ENCODE peak calls at places on chromosomes 3 and 15, in four cellular contexts. J is NB4, D is body of pancreas, P is OCI-LY7. E is an unnamed sample.

GRCh38 chr3:190121061-190121765 is 516 bp upstream of the P3H2 start:
- DNase-seq in J (no peak), D (no peak), P (no peak), E (no peak)

GRCh38 chr3:32118215-32118614 is 11.8 kb downstream of the GPD1L start:
- DNase-seq in J (no peak), D (no peak), P (no peak), E (no peak)

GRCh38 chr15:88904257-88904807 is 8.8 kb downstream of the MFGE8 start:
- DNase-seq in J (no peak), D (no peak), P (no peak), E (no peak)

GRCh38 chr3:190718691-190719090 is 143.8 kb downstream of the GMNC start:
- DNase-seq in J (no peak), D (no peak), P (no peak), E (no peak)

GRCh38 chr3:64889991-64890390 is 202.2 kb upstream of the ADAMTS9 start:
- DNase-seq in J (no peak), D (peak), P (no peak), E (no peak)

GRCh38 chr3:100175637-100176250 is 61.4 kb upstream of the FILIP1L start:
- DNase-seq in J (no peak), D (no peak), P (no peak), E (no peak)

GRCh38 chr3:170397579-170398177 is 21.0 kb upstream of the CLDN11 start:
- DNase-seq in J (no peak), D (no peak), P (no peak), E (no peak)

GRCh38 chr15:78065284-78065872 is 12.1 kb downstream of the TBC1D2B start:
- DNase-seq in J (peak), D (peak), P (no peak), E (no peak)

GRCh38 chr3:35639251-35640185 is at the start of gene ARPP21:
- DNase-seq in J (peak), D (peak), P (peak), E (peak)

GRCh38 chr15:41870689-41871081 is 23.2 kb downstream of the SPTBN5 start:
- DNase-seq in J (no peak), D (no peak), P (no peak), E (no peak)

GRCh38 chr15:52011711-52012144 is 7.3 kb upstream of the MAPK6 start:
- DNase-seq in J (no peak), D (no peak), P (no peak), E (no peak)

GRCh38 chr3:11591401-11592266 is 52.1 kb downstream of the VGLL4 start:
- DNase-seq in J (no peak), D (peak), P (no peak), E (no peak)

GRCh38 chr3:184629555-184630160 is 68.1 kb downstream of the EPHB3 start:
- DNase-seq in J (no peak), D (no peak), P (no peak), E (no peak)

GRCh38 chr15:62732078-62732477 is 310.5 kb upstream of the TPM1 start:
- DNase-seq in J (no peak), D (no peak), P (no peak), E (no peak)

GRCh38 chr15:67174864-67175573 is 79.4 kb downstream of the AAGAB start:
- DNase-seq in J (no peak), D (no peak), P (peak), E (no peak)

GRCh38 chr3:50210510-50211367 is 5.7 kb downstream of the SLC38A3 start:
- DNase-seq in J (no peak), D (peak), P (no peak), E (no peak)

GRCh38 chr15:33021806-33022389 is 172.6 kb downstream of the FMN1 start:
- DNase-seq in J (peak), D (no peak), P (peak), E (no peak)

GRCh38 chr15:57540736-57541135 is 51.0 kb upstream of the MYZAP start:
- DNase-seq in J (no peak), D (no peak), P (no peak), E (no peak)

GRCh38 chr3:105366302-105367062 is at the start of gene ALCAM:
- DNase-seq in J (peak), D (peak), P (peak), E (peak)

DNA sequence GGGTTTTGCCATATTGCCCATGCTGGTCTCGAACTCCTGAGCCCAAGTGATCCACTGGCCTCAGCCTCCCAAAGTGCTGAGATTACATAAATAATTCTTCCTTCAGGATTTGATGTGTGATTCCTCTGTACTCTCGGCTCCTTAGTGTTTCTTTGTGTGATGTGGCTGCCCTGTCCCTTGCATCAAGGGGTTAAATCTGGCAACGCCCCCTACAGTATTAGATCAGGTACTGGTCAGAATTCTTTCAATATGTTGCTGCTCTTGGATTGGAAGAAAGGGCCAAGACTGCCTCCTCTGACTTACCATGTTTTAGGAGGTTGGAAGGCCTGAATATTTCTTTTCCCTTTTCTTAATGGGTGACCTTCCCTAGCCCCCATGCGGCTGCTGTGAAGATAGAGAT is 390.6 kb upstream of the WNT5A start:
- DNase-seq in J (peak), D (no peak), P (peak), E (no peak)
- TF ChIP-seq CTCF in J (no peak), D (no peak), P (peak), E (peak)

DNA sequence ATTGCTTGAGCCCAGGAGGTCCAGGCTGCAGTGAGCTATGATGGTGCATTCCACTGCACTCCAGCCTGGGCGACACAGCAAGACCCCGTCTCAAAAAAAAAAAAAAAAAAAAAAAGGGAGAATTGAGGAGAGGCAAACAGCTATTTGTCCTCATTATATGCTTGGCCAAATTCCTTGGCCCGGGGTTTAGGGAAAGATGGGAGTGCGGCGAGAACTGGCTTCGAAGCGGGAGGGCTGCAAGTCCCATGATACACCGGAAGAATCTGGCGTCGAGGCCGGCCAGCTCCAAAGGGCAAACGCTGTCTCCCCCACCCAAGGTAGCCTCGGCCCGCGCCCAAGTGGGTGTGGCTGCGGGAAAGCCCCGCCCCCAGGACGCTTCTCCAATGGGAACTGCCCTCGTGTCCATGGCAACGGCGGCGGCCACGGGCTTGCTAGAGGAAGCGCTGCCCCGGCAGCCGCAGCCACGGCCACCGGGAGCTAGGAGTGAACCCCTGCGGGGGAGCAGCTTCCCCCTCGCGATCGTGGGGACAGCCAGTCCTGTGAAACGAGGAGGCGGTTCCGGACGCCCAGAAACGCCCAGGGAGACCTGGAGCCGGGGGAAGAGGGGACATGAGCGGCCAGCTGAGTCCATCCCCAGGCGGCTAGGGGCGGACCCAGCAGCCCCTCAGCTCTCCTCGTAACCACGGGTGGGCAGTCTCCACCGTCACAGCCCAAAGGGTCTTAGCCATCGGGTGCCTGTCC is at the start of gene TTLL13:
- DNase-seq in J (peak), D (peak), P (peak), E (peak)
- TF ChIP-seq CTCF in J (no peak), D (no peak), P (no peak), E (no peak)

DNA sequence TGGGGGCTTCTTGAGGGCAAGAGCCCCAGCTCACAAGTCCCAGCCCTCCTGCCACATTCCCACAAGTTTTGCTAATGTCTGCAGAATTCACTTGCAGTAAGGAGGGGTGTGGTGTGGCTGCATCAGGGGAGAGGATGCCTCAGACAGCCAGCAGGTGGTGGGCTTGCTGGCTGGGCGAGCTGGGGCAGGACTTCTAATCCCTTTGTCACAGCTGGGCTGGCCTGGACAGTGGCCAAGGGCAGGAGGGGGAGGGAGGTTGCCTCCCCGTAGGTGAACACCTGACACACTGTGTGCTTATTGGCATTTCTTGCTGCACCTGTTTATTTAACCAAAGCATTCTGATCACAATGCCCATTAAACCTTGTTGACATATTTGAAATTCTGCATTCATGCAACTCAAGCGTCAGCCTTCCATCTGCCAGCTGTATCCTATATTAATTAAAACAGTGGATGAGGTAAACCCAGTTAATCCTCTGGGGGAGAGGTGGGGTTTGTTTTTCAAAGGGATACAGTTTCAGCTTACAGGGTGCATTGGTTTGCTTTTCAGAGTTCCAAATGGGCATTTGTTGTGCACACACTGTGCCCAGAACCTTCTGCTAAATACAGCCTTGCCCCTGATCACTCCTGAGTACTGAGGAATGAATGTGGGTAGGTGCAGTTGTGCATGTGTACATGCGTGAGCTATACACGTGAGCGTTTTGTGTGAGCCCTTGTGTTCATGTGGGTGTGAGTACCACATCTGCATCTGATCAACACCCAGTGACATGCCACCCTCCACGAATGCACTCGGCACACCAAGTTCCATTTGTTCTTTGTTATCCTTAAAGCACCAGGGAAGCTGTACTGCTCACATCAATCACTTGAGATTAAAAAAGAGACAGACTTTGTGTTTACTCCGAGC is 268.7 kb downstream of the XXYLT1 start:
- DNase-seq in J (peak), D (peak), P (peak), E (peak)
- TF ChIP-seq CTCF in J (peak), D (peak), P (peak), E (peak)

GRCh38 chr3:52112056-52112455 is 42.2 kb downstream of the POC1A start:
- DNase-seq in J (no peak), D (no peak), P (no peak), E (no peak)

GRCh38 chr3:52109556-52110380 is 44.5 kb downstream of the POC1A start:
- DNase-seq in J (no peak), D (no peak), P (no peak), E (no peak)

GRCh38 chr3:52110502-52110901 is 43.7 kb downstream of the POC1A start:
- DNase-seq in J (no peak), D (no peak), P (no peak), E (no peak)

GRCh38 chr3:52106951-52107611 is 47.1 kb downstream of the POC1A start:
- DNase-seq in J (no peak), D (no peak), P (no peak), E (no peak)

DNA sequence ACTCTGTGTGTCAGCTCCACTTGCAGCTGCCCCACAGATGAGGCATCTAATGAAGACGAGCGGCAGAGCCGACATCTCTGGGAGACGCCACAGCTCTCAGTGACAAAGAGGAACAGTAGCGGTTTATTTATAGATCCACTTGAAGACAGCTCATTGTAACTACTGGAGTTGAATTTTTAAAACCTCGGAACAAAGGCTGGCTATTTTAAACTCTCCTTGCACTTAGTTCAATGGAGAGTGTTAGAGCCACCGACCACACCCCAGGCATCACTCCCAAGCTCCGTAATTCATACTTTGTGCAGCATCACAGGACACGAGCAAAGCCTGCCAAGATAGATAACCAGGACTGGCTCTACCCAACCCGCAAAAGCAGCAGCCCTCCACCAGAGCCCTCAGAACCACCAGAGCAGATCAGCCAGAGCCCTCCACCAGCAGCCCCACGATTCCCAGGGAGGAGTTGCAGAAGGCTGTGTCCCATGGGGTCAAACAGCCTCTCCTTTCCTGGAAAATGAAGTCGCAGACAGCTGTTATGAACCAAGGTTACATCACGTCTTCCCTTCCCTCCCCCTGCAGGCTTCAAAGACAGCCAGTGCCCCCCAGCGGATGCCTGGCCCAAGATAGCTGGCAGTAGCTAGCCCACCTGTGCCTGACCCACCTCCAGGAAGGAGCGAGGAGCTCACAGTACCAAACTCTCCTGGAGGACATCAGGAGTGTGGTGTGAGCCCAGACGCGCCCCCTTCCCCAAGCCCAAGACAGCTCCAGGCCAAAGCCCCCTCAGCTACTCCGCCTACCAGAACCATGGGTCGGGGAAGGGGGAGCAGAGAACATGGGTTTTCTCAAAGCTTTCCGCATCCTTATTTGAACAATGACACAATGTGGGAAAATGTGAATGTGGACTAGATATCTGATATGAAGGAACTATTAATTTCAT is 45.7 kb downstream of the POC1A start:
- DNase-seq in J (no peak), D (no peak), P (no peak), E (no peak)
- TF ChIP-seq CTCF in J (no peak), D (no peak), P (no peak), E (no peak)

DNA sequence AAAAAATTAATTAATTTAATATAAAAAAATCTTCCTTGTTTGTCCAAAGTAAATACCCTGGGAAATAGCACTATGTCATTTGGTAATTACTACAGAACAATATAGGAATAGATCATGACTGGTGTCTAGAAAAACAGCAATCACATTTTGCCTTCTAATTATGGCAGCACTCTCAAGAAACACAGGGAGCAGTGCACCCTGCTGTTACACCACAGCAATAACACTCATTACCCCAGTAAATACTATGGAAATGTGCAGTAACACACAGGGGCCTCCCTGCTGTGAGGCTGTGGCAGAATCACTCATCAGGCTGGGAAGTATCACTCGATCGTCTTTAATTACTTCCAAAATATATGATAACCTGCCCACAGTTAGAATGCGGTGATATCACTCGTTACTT is 646.0 kb downstream of the TUSC7 start:
- DNase-seq in J (peak), D (peak), P (no peak), E (no peak)
- TF ChIP-seq CTCF in J (peak), D (peak), P (no peak), E (peak)

DNA sequence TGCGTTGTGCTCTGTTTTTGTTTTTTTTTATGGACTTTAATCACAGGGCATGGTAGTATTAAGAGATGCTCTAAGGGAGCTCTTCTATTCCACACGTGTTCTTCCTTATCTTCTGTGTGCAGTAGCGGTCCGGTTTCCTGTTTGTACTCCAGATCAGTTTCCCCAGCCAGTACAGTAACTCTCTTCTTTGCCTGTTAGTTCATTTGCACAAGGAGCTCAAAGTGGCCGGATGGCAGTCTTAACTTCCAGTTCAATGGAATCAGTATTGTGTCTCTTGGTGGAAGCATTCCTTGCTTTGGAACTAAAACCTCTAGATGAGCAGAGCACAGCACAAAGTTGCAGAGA is 122.0 kb downstream of the KLF13 start:
- DNase-seq in J (no peak), D (no peak), P (no peak), E (no peak)
- TF ChIP-seq CTCF in J (no peak), D (no peak), P (no peak), E (no peak)

GRCh38 chr3:148459931-148460513 is 237.7 kb upstream of the AGTR1 start:
- DNase-seq in J (peak), D (no peak), P (peak), E (no peak)
- TF ChIP-seq CTCF in J (peak), D (peak), P (peak), E (peak)

GRCh38 chr3:63015614-63016016 is 140.4 kb upstream of the CADPS start:
- DNase-seq in J (peak), D (no peak), P (peak), E (no peak)
- TF ChIP-seq CTCF in J (no peak), D (no peak), P (no peak), E (no peak)